ENCODE peak calls at places on chromosome 2, in six cellular contexts. One of them, this sample, is unnamed.

GRCh38 chr2:233468047-233468745 is 98.4 kb downstream of the USP40 start:
- DNase-seq in GM20000: no peak
- DNase-seq in substantia nigra: no peak
- DNase-seq in AG04450: no peak
- DNase-seq in stimulated activated CD8-positive, alpha-beta memory T cell treated with anti-CD3 and anti-CD28 coated beads, Interleukin-4, amount 100 ng/mL, for 4 hours: no peak
- DNase-seq in PC-3: no peak
- DNase-seq in this sample: peak

GRCh38 chr2:125168442-125168841 is 1143.4 kb downstream of the CNTNAP5 start:
- DNase-seq in GM20000: no peak
- DNase-seq in substantia nigra: no peak
- DNase-seq in AG04450: no peak
- DNase-seq in stimulated activated CD8-positive, alpha-beta memory T cell treated with anti-CD3 and anti-CD28 coated beads, Interleukin-4, amount 100 ng/mL, for 4 hours: no peak
- DNase-seq in PC-3: no peak
- DNase-seq in this sample: no peak

GRCh38 chr2:238632181-238633060 is 205.7 kb downstream of the ASB1 start:
- DNase-seq in GM20000: no peak
- DNase-seq in substantia nigra: no peak
- DNase-seq in AG04450: no peak
- DNase-seq in stimulated activated CD8-positive, alpha-beta memory T cell treated with anti-CD3 and anti-CD28 coated beads, Interleukin-4, amount 100 ng/mL, for 4 hours: no peak
- DNase-seq in PC-3: no peak
- DNase-seq in this sample: no peak

GRCh38 chr2:18376936-18377335 is 183.5 kb downstream of the RDH14 start:
- DNase-seq in GM20000: no peak
- DNase-seq in substantia nigra: no peak
- DNase-seq in AG04450: no peak
- DNase-seq in stimulated activated CD8-positive, alpha-beta memory T cell treated with anti-CD3 and anti-CD28 coated beads, Interleukin-4, amount 100 ng/mL, for 4 hours: no peak
- DNase-seq in PC-3: no peak
- DNase-seq in this sample: no peak

GRCh38 chr2:239603411-239604356 is 202.9 kb upstream of the HDAC4 start:
- DNase-seq in GM20000: no peak
- DNase-seq in substantia nigra: no peak
- DNase-seq in AG04450: no peak
- DNase-seq in stimulated activated CD8-positive, alpha-beta memory T cell treated with anti-CD3 and anti-CD28 coated beads, Interleukin-4, amount 100 ng/mL, for 4 hours: no peak
- DNase-seq in PC-3: no peak
- DNase-seq in this sample: no peak

GRCh38 chr2:73593676-73594075 is 48.5 kb downstream of the NAT8 start:
- DNase-seq in GM20000: no peak
- DNase-seq in substantia nigra: no peak
- DNase-seq in AG04450: no peak
- DNase-seq in stimulated activated CD8-positive, alpha-beta memory T cell treated with anti-CD3 and anti-CD28 coated beads, Interleukin-4, amount 100 ng/mL, for 4 hours: no peak
- DNase-seq in PC-3: no peak
- DNase-seq in this sample: no peak

GRCh38 chr2:62536873-62537547 is 31.0 kb upstream of the TMEM17 start:
- DNase-seq in GM20000: no peak
- DNase-seq in substantia nigra: no peak
- DNase-seq in AG04450: no peak
- DNase-seq in stimulated activated CD8-positive, alpha-beta memory T cell treated with anti-CD3 and anti-CD28 coated beads, Interleukin-4, amount 100 ng/mL, for 4 hours: no peak
- DNase-seq in PC-3: no peak
- DNase-seq in this sample: no peak

GRCh38 chr2:34244195-34244594 is 645.1 kb upstream of the FAM98A start:
- DNase-seq in GM20000: no peak
- DNase-seq in substantia nigra: no peak
- DNase-seq in AG04450: no peak
- DNase-seq in stimulated activated CD8-positive, alpha-beta memory T cell treated with anti-CD3 and anti-CD28 coated beads, Interleukin-4, amount 100 ng/mL, for 4 hours: no peak
- DNase-seq in PC-3: no peak
- DNase-seq in this sample: no peak

GRCh38 chr2:140734992-140735391 is 1395.8 kb downstream of the LRP1B start:
- DNase-seq in GM20000: no peak
- DNase-seq in substantia nigra: no peak
- DNase-seq in AG04450: no peak
- DNase-seq in stimulated activated CD8-positive, alpha-beta memory T cell treated with anti-CD3 and anti-CD28 coated beads, Interleukin-4, amount 100 ng/mL, for 4 hours: no peak
- DNase-seq in PC-3: peak
- DNase-seq in this sample: no peak

GRCh38 chr2:42906557-42907380 is 114.4 kb upstream of the HAAO start:
- DNase-seq in GM20000: no peak
- DNase-seq in substantia nigra: no peak
- DNase-seq in AG04450: no peak
- DNase-seq in stimulated activated CD8-positive, alpha-beta memory T cell treated with anti-CD3 and anti-CD28 coated beads, Interleukin-4, amount 100 ng/mL, for 4 hours: no peak
- DNase-seq in PC-3: no peak
- DNase-seq in this sample: no peak

GRCh38 chr2:207847098-207847806 is 77.5 kb upstream of the FZD5 start:
- DNase-seq in GM20000: no peak
- DNase-seq in substantia nigra: no peak
- DNase-seq in AG04450: no peak
- DNase-seq in stimulated activated CD8-positive, alpha-beta memory T cell treated with anti-CD3 and anti-CD28 coated beads, Interleukin-4, amount 100 ng/mL, for 4 hours: no peak
- DNase-seq in PC-3: no peak
- DNase-seq in this sample: no peak

GRCh38 chr2:132782166-132782783 is 112.3 kb upstream of the LYPD1 start:
- DNase-seq in GM20000: no peak
- DNase-seq in substantia nigra: peak
- DNase-seq in AG04450: no peak
- DNase-seq in stimulated activated CD8-positive, alpha-beta memory T cell treated with anti-CD3 and anti-CD28 coated beads, Interleukin-4, amount 100 ng/mL, for 4 hours: no peak
- DNase-seq in PC-3: no peak
- DNase-seq in this sample: peak

GRCh38 chr2:168212866-168213265 is 34.5 kb downstream of the STK39 start:
- DNase-seq in GM20000: no peak
- DNase-seq in substantia nigra: no peak
- DNase-seq in AG04450: no peak
- DNase-seq in stimulated activated CD8-positive, alpha-beta memory T cell treated with anti-CD3 and anti-CD28 coated beads, Interleukin-4, amount 100 ng/mL, for 4 hours: no peak
- DNase-seq in PC-3: peak
- DNase-seq in this sample: no peak

GRCh38 chr2:220855296-220855695 is 716.8 kb downstream of the EPHA4 start:
- DNase-seq in GM20000: no peak
- DNase-seq in substantia nigra: no peak
- DNase-seq in AG04450: no peak
- DNase-seq in stimulated activated CD8-positive, alpha-beta memory T cell treated with anti-CD3 and anti-CD28 coated beads, Interleukin-4, amount 100 ng/mL, for 4 hours: no peak
- DNase-seq in PC-3: no peak
- DNase-seq in this sample: no peak

GRCh38 chr2:39119732-39120520 is 925 bp downstream of the SOS1 start:
- DNase-seq in GM20000: peak
- DNase-seq in substantia nigra: peak
- DNase-seq in AG04450: no peak
- DNase-seq in stimulated activated CD8-positive, alpha-beta memory T cell treated with anti-CD3 and anti-CD28 coated beads, Interleukin-4, amount 100 ng/mL, for 4 hours: peak
- DNase-seq in PC-3: peak
- DNase-seq in this sample: peak

GRCh38 chr2:39871291-39871761 is 92.3 kb upstream of the THUMPD2 start:
- DNase-seq in GM20000: no peak
- DNase-seq in substantia nigra: no peak
- DNase-seq in AG04450: peak
- DNase-seq in stimulated activated CD8-positive, alpha-beta memory T cell treated with anti-CD3 and anti-CD28 coated beads, Interleukin-4, amount 100 ng/mL, for 4 hours: no peak
- DNase-seq in PC-3: peak
- DNase-seq in this sample: peak

GRCh38 chr2:129248183-129248582 is 731.3 kb upstream of the RAB6C start:
- DNase-seq in GM20000: no peak
- DNase-seq in substantia nigra: no peak
- DNase-seq in AG04450: no peak
- DNase-seq in stimulated activated CD8-positive, alpha-beta memory T cell treated with anti-CD3 and anti-CD28 coated beads, Interleukin-4, amount 100 ng/mL, for 4 hours: no peak
- DNase-seq in PC-3: no peak
- DNase-seq in this sample: no peak

GRCh38 chr2:143489135-143489534 is 359.9 kb downstream of the ARHGAP15 start:
- DNase-seq in GM20000: no peak
- DNase-seq in substantia nigra: no peak
- DNase-seq in AG04450: peak
- DNase-seq in stimulated activated CD8-positive, alpha-beta memory T cell treated with anti-CD3 and anti-CD28 coated beads, Interleukin-4, amount 100 ng/mL, for 4 hours: no peak
- DNase-seq in PC-3: peak
- DNase-seq in this sample: no peak

GRCh38 chr2:10022886-10023662 is 20.3 kb upstream of the KLF11 start:
- DNase-seq in GM20000: no peak
- DNase-seq in substantia nigra: no peak
- DNase-seq in AG04450: no peak
- DNase-seq in stimulated activated CD8-positive, alpha-beta memory T cell treated with anti-CD3 and anti-CD28 coated beads, Interleukin-4, amount 100 ng/mL, for 4 hours: no peak
- DNase-seq in PC-3: no peak
- DNase-seq in this sample: no peak

GRCh38 chr2:205719864-205720263 is 37.6 kb downstream of the NRP2 start:
- DNase-seq in GM20000: no peak
- DNase-seq in substantia nigra: no peak
- DNase-seq in AG04450: no peak
- DNase-seq in stimulated activated CD8-positive, alpha-beta memory T cell treated with anti-CD3 and anti-CD28 coated beads, Interleukin-4, amount 100 ng/mL, for 4 hours: no peak
- DNase-seq in PC-3: no peak
- DNase-seq in this sample: no peak